ENCODE peak calls at places on chromosomes 5 and 9, in nine cellular contexts. N is tibial nerve, P is astrocyte, U is right lobe of liver, R is uterus, L is HCT116, I is heart right ventricle, W is ascending aorta, S is heart left ventricle. T is an unnamed sample. For H3K4me1, the result is how much of the 10 kb centered on the place peaks cover.

GRCh38 chr5:97100486-97100885 is 41.9 kb downstream of the LIX1 start:
- DNase-seq in U (no peak), S (no peak), L (no peak), P (peak), R (no peak), W (no peak), I (no peak), N (no peak), T (peak)

GRCh38 chr5:83312672-83313071 is 158.9 kb upstream of the VCAN start:
- DNase-seq in R (no peak), N (no peak), W (no peak), I (no peak), L (no peak), S (no peak), U (no peak), P (no peak), T (no peak)

GRCh38 chr9:33350310-33350709 is 52.1 kb downstream of the AQP7 start:
- DNase-seq in S (no peak), W (no peak), I (no peak), L (no peak), R (no peak), N (no peak), P (peak), U (no peak), T (no peak)

GRCh38 chr5:96885518-96886338 is 9.4 kb downstream of the ERAP2 start:
- DNase-seq in N (no peak), W (no peak), P (peak), U (no peak), I (no peak), S (no peak), L (no peak), R (no peak), T (no peak)

GRCh38 chr5:79186021-79186420 is 49.9 kb upstream of the JMY start:
- DNase-seq in R (no peak), S (no peak), L (no peak), I (no peak), P (no peak), N (no peak), W (no peak), U (no peak), T (no peak)

GRCh38 chr5:3597002-3597726 is 1.5 kb downstream of the IRX1 start:
- DNase-seq in U (no peak), N (no peak), P (peak), R (no peak), I (no peak), W (no peak), L (no peak), S (no peak), T (no peak)

GRCh38 chr9:73026375-73026774 is 73.5 kb upstream of the ALDH1A1 start:
- DNase-seq in L (no peak), P (no peak), S (no peak), I (no peak), R (no peak), U (no peak), N (no peak), W (no peak), T (no peak)

GRCh38 chr9:98047002-98047401 is 9.5 kb upstream of the NANS start:
- DNase-seq in S (no peak), P (no peak), I (no peak), L (no peak), W (no peak), N (no peak), R (no peak), U (no peak), T (no peak)

GRCh38 chr5:18745988-18746615 is 1111.8 kb downstream of the TAF11L14 start:
- DNase-seq in U (no peak), P (no peak), I (no peak), W (no peak), L (no peak), N (no peak), R (no peak), S (no peak), T (no peak)

GRCh38 chr5:176446884-176447537 is 1.2 kb upstream of the FAF2 start:
- DNase-seq in N (no peak), I (no peak), L (no peak), S (no peak), P (no peak), U (no peak), W (peak), R (no peak), T (no peak)

GRCh38 chr9:129464972-129465833 is 155.7 kb downstream of the C9orf50 start:
- DNase-seq in N (peak), W (no peak), U (no peak), P (peak), R (peak), L (no peak), I (peak), S (peak), T (no peak)

GRCh38 chr5:16656561-16657191 is 39.9 kb upstream of the RETREG1 start:
- DNase-seq in I (no peak), S (no peak), N (no peak), U (no peak), W (no peak), R (no peak), P (no peak), L (no peak), T (no peak)

GRCh38 chr9:7212101-7212500 is 454.3 kb downstream of the KDM4C start:
- DNase-seq in R (no peak), N (no peak), W (no peak), U (no peak), L (no peak), I (no peak), P (peak), S (no peak), T (no peak)

GRCh38 chr9:7210854-7211637 is 453.3 kb downstream of the KDM4C start:
- DNase-seq in W (no peak), N (no peak), I (no peak), U (no peak), L (no peak), R (no peak), P (no peak), S (no peak), T (no peak)

GRCh38 chr9:7211657-7212056 is 453.9 kb downstream of the KDM4C start:
- DNase-seq in I (no peak), L (no peak), S (no peak), P (no peak), W (no peak), U (no peak), R (no peak), N (no peak), T (no peak)

GRCh38 chr9:7216004-7216821 is 458.4 kb downstream of the KDM4C start:
- DNase-seq in L (no peak), P (peak), R (no peak), N (no peak), I (no peak), S (no peak), U (no peak), W (no peak), T (no peak)
- H3K4me1 ChIP-seq in L (under half), P (under half), R (under half), N (under half), I (under half), S (under half), U (under half), W (under half), T (under half)

GRCh38 chr9:17222932-17223331 is 88.1 kb downstream of the CNTLN start:
- DNase-seq in L (no peak), U (no peak), S (no peak), W (no peak), I (no peak), R (no peak), P (no peak), N (no peak), T (no peak)

GRCh38 chr9:17216011-17216410 is 81.2 kb downstream of the CNTLN start:
- DNase-seq in I (no peak), R (no peak), P (peak), N (no peak), W (no peak), U (no peak), L (no peak), S (no peak), T (no peak)

GRCh38 chr9:17219261-17219660 is 84.4 kb downstream of the CNTLN start:
- DNase-seq in I (no peak), R (no peak), S (no peak), U (no peak), L (no peak), P (no peak), N (no peak), W (no peak), T (no peak)
- TF ChIP-seq CTCF in I (no peak), R (no peak), S (no peak), U (peak), L (no peak), P (peak), N (no peak), W (no peak), T (peak)

GRCh38 chr5:37773809-37774208 is 66.0 kb downstream of the GDNF start:
- DNase-seq in W (no peak), I (no peak), U (no peak), S (no peak), P (peak), R (no peak), N (no peak), L (no peak), T (no peak)
- H3K4me1 ChIP-seq in W (under half), I (under half), U (under half), S (under half), P (under half), R (under half), N (under half), L (under half), T (under half)

DNA sequence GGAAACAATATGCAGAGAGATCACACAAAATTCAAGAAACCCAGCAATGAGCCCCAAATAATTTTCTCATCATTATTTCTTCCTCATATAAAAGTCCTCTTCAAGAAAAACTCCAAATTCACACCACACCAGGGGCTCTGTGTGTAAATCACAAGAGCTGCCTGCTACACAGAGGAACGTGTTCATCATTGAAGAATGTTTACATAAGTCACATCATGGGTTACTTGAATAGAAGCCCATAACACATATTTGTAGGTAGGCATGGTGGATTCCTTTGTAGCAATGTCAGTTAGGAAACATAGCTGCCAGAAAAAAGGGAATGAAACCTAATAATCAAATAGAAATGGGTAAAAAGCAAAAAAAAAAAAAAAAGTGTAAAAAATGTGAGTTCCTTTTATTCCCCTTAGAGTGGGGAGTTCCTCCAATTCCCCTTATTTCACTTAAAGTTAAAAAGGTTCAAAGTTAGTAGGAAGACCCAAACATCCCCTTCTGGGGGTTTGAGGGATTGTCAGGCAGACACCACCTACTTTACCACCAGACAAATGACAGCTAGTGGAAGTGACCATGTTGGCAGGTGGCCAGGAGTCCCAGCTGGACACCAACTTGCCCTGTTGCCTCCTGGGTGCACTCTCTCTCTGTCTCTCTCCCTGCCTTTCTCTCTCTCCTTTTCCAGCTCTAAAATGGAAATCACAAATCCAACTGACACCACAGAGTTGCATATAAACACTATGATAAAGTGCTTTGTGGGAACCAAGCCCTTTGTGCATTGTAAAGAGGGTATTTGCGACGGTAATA is 307.9 kb upstream of the TLE4 start:
- DNase-seq in R (no peak), S (no peak), U (no peak), W (no peak), L (no peak), N (no peak), I (no peak), P (peak), T (no peak)
- TF ChIP-seq CTCF in R (no peak), S (no peak), U (no peak), W (no peak), L (no peak), N (no peak), I (no peak), P (no peak), T (no peak)

GRCh38 chr5:41924872-41925554 is at the start of gene FBXO4:
- DNase-seq in N (peak), P (peak), S (peak), U (peak), W (peak), L (peak), R (peak), I (peak), T (peak)
- H3K4me1 ChIP-seq in N (under half), P (under half), S (under half), U (under half), W (under half), L (under half), R (under half), I (under half), T (under half)

GRCh38 chr5:172162348-172162747 is 25.7 kb downstream of the STK10 start:
- DNase-seq in I (no peak), S (no peak), U (no peak), P (peak), N (no peak), W (no peak), L (no peak), R (no peak), T (no peak)
- TF ChIP-seq CTCF in I (no peak), S (no peak), U (no peak), P (peak), N (no peak), W (no peak), L (no peak), R (no peak), T (no peak)

GRCh38 chr9:120387257-120387999 is 192.5 kb downstream of the CDK5RAP2 start:
- DNase-seq in P (no peak), U (peak), W (no peak), R (no peak), I (no peak), S (no peak), L (no peak), N (no peak), T (no peak)

GRCh38 chr9:120388000-120388855 is 191.7 kb downstream of the CDK5RAP2 start:
- DNase-seq in P (no peak), N (no peak), L (no peak), U (no peak), W (no peak), I (peak), S (peak), R (no peak), T (no peak)

GRCh38 chr9:120389867-120390266 is 190.1 kb downstream of the CDK5RAP2 start:
- DNase-seq in R (no peak), W (no peak), S (no peak), N (no peak), I (no peak), L (no peak), U (no peak), P (no peak), T (no peak)

GRCh38 chr9:120390637-120391190 is 189.3 kb downstream of the CDK5RAP2 start:
- DNase-seq in I (no peak), U (peak), W (no peak), L (no peak), R (no peak), S (no peak), P (no peak), N (no peak), T (no peak)

DNA sequence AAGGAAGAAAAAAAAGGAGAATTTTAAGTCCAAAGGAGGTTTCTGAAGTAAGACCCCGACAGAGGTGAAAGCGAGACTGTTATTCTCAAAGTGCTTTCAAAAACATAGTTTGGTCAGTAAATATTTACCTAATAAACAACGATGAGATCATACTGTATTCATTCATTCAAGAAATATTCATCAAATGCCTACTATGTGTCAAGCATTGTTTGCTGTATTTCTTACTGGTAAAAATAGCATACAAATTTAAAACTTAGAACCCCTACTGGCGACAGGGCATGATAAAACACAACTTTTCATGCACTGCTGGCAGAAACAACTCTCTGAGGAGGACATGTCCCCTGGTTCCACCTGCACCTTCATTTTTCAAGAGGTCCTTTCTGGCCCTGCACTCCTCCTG is 190.7 kb downstream of the CDK5RAP2 start:
- DNase-seq in R (no peak), W (no peak), S (no peak), P (no peak), U (no peak), N (no peak), L (no peak), I (no peak), T (no peak)
- H3K4me1 ChIP-seq in R (under half), W (under half), S (under half), P (under half), U (half or more), N (under half), L (under half), I (under half), T (under half)

GRCh38 chr9:89806371-89807100 is 201.7 kb downstream of the GADD45G start:
- DNase-seq in L (no peak), I (no peak), U (no peak), R (peak), N (no peak), S (no peak), W (peak), P (peak), T (no peak)

GRCh38 chr9:89808801-89809200 is 204.0 kb downstream of the GADD45G start:
- DNase-seq in L (no peak), U (no peak), W (no peak), R (peak), N (no peak), I (no peak), S (no peak), P (peak), T (no peak)

GRCh38 chr9:89807682-89808075 is 202.9 kb downstream of the GADD45G start:
- DNase-seq in N (no peak), P (no peak), I (no peak), R (peak), S (no peak), W (no peak), U (no peak), L (no peak), T (no peak)

GRCh38 chr9:89807101-89807395 is 202.2 kb downstream of the GADD45G start:
- DNase-seq in P (no peak), R (no peak), U (no peak), I (no peak), S (no peak), W (peak), L (no peak), N (no peak), T (no peak)

DNA sequence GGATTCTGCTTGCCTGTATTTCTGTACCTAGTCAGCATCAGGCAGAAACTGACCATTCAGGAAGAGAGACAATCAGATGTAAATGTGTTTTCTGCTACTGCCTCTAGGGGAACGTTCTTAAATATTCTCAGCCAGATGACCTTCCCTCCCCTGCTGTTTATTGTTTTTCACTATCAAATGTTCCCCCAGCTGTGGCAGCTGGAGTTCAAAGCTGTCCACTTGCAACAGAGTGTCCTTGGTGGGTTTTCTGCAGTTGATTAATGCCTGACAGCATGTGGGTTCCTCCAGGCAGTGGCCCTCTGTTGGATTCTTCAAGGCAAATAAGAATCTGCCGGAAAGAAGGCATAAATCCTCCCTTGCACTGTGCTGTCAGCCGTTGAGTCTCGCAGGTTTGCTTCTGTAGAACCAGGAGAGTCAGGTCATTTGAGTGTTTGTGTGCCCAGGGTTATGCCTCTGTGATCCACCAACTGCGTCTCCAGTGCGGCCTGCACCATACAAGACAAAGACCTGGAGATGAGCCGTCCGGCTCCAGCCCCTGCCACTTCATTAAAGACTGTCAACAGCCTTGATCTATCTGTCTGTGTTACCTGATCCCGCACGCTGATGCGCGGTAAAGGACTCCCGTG is 203.4 kb downstream of the GADD45G start:
- DNase-seq in P (no peak), I (no peak), R (peak), W (peak), S (no peak), L (no peak), N (no peak), U (no peak), T (peak)
- TF ChIP-seq CTCF in P (peak), I (no peak), R (no peak), W (no peak), S (no peak), L (no peak), N (no peak), U (peak), T (peak)

DNA sequence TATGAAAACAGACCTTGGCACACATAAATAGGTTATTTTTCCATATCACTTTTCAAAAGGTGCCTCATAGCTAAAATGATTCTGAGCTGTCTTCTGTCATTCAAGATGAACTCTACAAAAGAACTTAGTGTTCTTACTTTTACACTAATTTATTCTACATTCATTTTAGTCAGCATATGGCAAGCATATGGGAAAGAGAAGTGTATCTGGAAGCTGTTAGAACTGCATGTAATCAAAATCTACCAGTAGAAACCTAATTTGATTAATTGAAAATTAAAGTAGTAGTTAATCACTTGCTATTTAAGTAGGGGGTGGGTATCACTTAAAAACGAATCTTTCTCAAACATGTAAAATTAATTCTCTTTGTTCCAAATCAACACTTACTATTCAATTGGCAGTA is 115.7 kb downstream of the MLLT3 start:
- DNase-seq in I (no peak), R (no peak), W (no peak), U (no peak), L (no peak), P (no peak), N (no peak), S (no peak), T (no peak)
- H3K4me1 ChIP-seq in I (under half), R (under half), W (under half), U (under half), L (under half), P (under half), N (under half), S (under half), T (under half)

T was measured in A673.